ENCODE peak calls at places on chromosomes 13 and 19, in nine cellular contexts. M is esophagus squamous epithelium, U is PC-3, W is cardiac muscle cell, A is heart right ventricle, Q is left ventricle myocardium inferior, L is PC-9, P is body of pancreas, S is ovary. F is an unnamed sample. For H3K4me1 and H3K27me3, the result is how much of the 10 kb centered on the place peaks cover.

GRCh38 chr13:92739306-92739818 is 487.2 kb upstream of the GPC6 start:
- DNase-seq in M (no peak), U (no peak), W (no peak), A (no peak), Q (no peak), L (no peak), P (no peak), S (no peak), F (no peak)

GRCh38 chr13:47837906-47838305 is 163.2 kb downstream of the SUCLA2 start:
- DNase-seq in M (no peak), U (no peak), W (no peak), A (no peak), Q (no peak), L (no peak), P (no peak), S (no peak), F (no peak)

GRCh38 chr13:110877737-110878136 is 37.1 kb downstream of the ANKRD10 start:
- DNase-seq in M (no peak), U (no peak), W (no peak), A (no peak), Q (no peak), L (no peak), P (no peak), S (no peak), F (no peak)

GRCh38 chr13:34772206-34772605 is 169.9 kb upstream of the NBEA start:
- DNase-seq in M (no peak), U (no peak), W (no peak), A (no peak), Q (no peak), L (no peak), P (no peak), S (no peak), F (no peak)

GRCh38 chr19:43562698-43563241 is 12.6 kb downstream of the XRCC1 start:
- DNase-seq in M (no peak), U (peak), W (no peak), A (peak), Q (peak), L (no peak), P (peak), S (no peak), F (peak)

GRCh38 chr19:34574704-34575103 is 93.1 kb downstream of the WTIP start:
- DNase-seq in M (no peak), U (no peak), W (no peak), A (no peak), Q (no peak), L (no peak), P (no peak), S (no peak), F (no peak)

GRCh38 chr19:2820112-2820702 is 539 bp downstream of the ZNF554 start:
- DNase-seq in M (no peak), U (no peak), W (peak), A (no peak), Q (no peak), L (no peak), P (peak), S (no peak), F (no peak)

GRCh38 chr19:10895920-10896319 is 24.6 kb downstream of the CARM1 start:
- DNase-seq in M (no peak), U (no peak), W (no peak), A (no peak), Q (no peak), L (no peak), P (no peak), S (no peak), F (no peak)

GRCh38 chr13:40164137-40164536 is 502.3 kb downstream of the FOXO1 start:
- DNase-seq in M (no peak), U (peak), W (no peak), A (no peak), Q (no peak), L (peak), P (no peak), S (no peak), F (no peak)

GRCh38 chr19:52689804-52690394 is 44.9 kb downstream of the ZNF611 start:
- DNase-seq in M (no peak), U (no peak), W (peak), A (peak), Q (peak), L (no peak), P (peak), S (peak), F (no peak)

GRCh38 chr19:38693380-38694223 is 46.2 kb downstream of the ACTN4 start:
- DNase-seq in M (no peak), U (peak), W (no peak), A (peak), Q (no peak), L (peak), P (peak), S (no peak), F (peak)

GRCh38 chr13:27034678-27035111 is 136.9 kb downstream of the USP12 start:
- DNase-seq in M (no peak), U (no peak), W (peak), A (peak), Q (no peak), L (no peak), P (no peak), S (no peak), F (no peak)

GRCh38 chr19:48059331-48059730 is 15.5 kb upstream of the CABP5 start:
- DNase-seq in M (no peak), U (no peak), W (no peak), A (no peak), Q (no peak), L (no peak), P (no peak), S (no peak), F (no peak)

GRCh38 chr19:11766597-11767591 is at the start of gene ZNF441:
- DNase-seq in M (peak), U (peak), W (peak), A (peak), Q (peak), L (peak), P (peak), S (peak), F (peak)

DNA sequence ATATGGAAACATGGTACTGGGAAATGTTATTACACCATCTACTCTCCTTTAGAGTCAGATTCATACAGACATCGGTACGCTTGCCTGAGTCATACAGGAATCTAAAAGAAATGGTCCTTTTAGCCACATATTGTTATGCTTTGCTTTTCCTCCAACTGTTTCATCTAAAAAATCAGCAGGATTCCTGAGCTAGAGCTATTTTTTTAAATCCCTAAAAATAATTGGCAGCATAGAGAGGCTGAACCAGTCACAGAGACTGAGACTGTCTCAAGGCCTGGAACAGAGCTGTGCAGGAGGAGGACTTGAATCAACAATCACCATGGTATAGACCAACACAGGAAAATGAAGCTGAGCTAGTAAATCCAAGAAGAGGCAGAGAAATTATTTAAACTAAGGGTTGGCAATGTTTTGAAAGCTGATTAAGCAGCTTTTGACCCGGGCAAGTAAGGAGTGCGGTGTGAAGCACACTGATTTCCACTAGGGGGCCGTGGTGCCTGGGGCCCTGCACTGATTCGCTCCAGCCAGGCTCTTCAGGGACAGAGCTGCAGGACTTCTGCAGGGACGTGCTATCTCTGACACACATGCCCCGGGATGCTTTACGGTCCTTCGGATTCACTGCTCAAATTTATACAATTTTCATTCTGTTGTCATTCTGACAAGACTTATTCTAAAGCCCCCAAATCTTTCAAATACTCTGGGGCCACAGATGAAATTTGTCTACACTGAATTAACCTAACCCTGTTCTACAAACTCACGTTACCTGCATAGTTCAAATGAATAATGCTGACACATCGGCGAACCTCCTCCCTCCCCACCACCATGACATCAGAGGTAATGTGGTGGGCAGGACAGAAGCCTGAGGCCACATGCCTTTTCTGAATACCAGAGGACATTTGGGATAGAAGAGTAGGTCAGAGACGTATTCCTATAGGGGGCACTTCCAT is 87.6 kb upstream of the SLC15A1 start:
- DNase-seq in M (no peak), U (peak), W (peak), A (peak), Q (peak), L (no peak), P (peak), S (peak), F (no peak)
- TF ChIP-seq CTCF in M (peak), U (peak), W (peak), A (peak), Q (peak), L (peak), P (peak), S (peak), F (peak)

DNA sequence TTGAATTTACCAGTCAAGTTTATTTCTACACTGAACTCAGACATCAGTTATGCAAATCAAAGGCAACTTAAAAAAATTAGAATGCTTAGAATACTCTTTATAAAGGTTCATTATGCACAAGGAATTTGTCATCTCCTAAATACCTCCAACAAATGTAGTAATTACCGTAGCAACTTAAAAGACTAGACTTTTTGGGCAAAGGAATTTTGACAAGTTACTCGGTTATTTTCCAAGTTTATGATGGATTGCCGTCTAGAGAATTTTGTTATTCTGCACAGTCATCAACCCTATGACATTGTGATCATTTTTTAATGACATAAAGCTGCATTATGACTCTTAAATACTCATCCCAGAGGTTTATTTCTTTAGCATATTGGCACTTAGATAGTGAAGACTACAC is 72.0 kb downstream of the TRPC4 start:
- DNase-seq in M (no peak), U (no peak), W (no peak), A (no peak), Q (no peak), L (no peak), P (no peak), S (no peak), F (no peak)
- H3K4me1 ChIP-seq in M (under half), U (under half), W (under half), A (under half), Q (under half), L (under half), P (under half), S (under half), F (under half)

GRCh38 chr19:49441960-49442350 is 628 bp upstream of the SLC17A7 start:
- DNase-seq in M (no peak), U (no peak), W (no peak), A (no peak), Q (no peak), L (no peak), P (no peak), S (no peak), F (no peak)

GRCh38 chr19:49443366-49444099 is 2.2 kb upstream of the SLC17A7 start:
- DNase-seq in M (peak), U (peak), W (peak), A (peak), Q (peak), L (peak), P (peak), S (peak), F (peak)

GRCh38 chr19:49442354-49442753 is 1.0 kb upstream of the SLC17A7 start:
- DNase-seq in M (no peak), U (peak), W (no peak), A (peak), Q (peak), L (no peak), P (no peak), S (no peak), F (no peak)

GRCh38 chr19:49441210-49441959 is at the start of gene SLC17A7:
- DNase-seq in M (no peak), U (peak), W (peak), A (peak), Q (peak), L (no peak), P (no peak), S (no peak), F (no peak)

DNA sequence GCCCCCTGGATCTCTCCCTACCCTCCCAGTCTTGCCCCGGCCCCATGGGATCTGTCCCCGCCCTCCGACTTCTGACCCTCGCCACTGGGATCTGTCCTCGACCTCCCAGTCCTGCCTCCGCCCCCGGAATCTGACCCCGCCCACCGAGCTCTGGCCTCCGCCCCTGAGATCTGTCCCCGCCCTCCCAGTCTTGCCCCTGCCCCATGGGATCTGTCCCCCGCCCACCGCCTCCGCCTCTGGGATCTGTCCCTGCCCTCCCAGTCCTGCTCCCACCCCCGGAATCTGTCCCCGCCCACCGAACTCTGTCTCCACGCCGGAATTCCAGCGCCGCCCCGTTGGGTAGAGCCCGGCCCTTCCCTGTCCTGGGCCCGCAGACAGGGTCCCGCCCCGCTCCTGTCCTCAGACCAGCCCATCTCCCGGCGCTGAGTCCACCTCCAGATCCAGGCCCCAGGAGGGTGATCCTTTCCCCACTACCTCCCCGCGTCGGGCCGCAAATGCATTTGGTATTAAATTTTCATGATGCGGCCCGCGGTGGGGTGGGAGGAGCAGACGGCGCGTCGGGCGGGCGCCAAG is 1.6 kb upstream of the SLC17A7 start:
- DNase-seq in M (peak), U (peak), W (peak), A (peak), Q (peak), L (peak), P (peak), S (peak), F (peak)
- H3K27me3 ChIP-seq in M (under half), U (under half), W (under half), A (under half), Q (under half), L (under half), P (under half), S (under half), F (under half)

DNA sequence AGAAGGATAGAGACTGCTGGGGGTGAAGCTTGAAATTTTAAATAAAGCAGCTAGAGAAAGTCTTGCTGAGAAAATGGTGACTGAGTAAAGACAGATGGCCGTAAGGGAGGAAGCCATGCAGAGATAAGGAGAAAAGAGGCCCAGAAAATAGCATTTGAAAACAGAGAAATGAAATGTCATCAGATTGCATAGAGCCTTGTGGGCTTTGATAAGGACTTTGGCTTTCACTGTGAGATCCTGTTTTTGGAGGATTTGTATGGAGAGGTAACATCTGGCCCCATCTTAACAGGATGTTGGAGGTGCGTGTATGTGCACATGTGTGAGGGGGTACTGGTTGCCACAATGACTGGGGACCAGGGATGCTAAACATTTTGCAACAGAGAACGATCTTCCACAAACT is 19.5 kb upstream of the ATP8A2 start:
- DNase-seq in M (no peak), U (no peak), W (no peak), A (no peak), Q (no peak), L (no peak), P (no peak), S (no peak), F (no peak)
- TF ChIP-seq CTCF in M (no peak), U (no peak), W (no peak), A (no peak), Q (no peak), L (no peak), P (no peak), S (no peak), F (no peak)